ENCODE peak calls at places on chromosomes 13 and 19, in four cellular contexts. L, C, R and T are unnamed samples.

GRCh38 chr19:6536138-6536671 is 5.4 kb downstream of the TNFSF9 start:
- DNase-seq in L (peak; percentile 78), R (peak; percentile 60), C (peak; percentile 72), T (peak; percentile 45)

GRCh38 chr13:25928941-25929505 is 122.8 kb downstream of the SHISA2 start:
- DNase-seq in L (no peak), C (no peak), R (no peak), T (no peak)

GRCh38 chr19:49506575-49507105 is 5.8 kb upstream of the FCGRT start:
- DNase-seq in C (peak; percentile 88), L (peak; percentile 76), R (no peak), T (no peak)

GRCh38 chr13:42258747-42259146 is 13.2 kb upstream of the AKAP11 start:
- DNase-seq in R (no peak), L (no peak), C (no peak), T (no peak)

GRCh38 chr13:49649244-49649962 is 21.1 kb downstream of the ARL11 start:
- DNase-seq in R (no peak), C (peak; percentile 24), L (no peak), T (no peak)

GRCh38 chr19:5951338-5951861 is 26.5 kb downstream of the RANBP3 start:
- DNase-seq in L (no peak), C (no peak), R (peak; percentile 54), T (no peak)

GRCh38 chr19:10888421-10888866 is 17.1 kb downstream of the CARM1 start:
- DNase-seq in L (no peak), R (no peak), C (no peak), T (no peak)

GRCh38 chr19:45455707-45456499 is 11.9 kb upstream of the FOSB start:
- DNase-seq in L (peak; percentile 97), R (peak; percentile 93), C (peak; percentile 97), T (peak; percentile 93)

GRCh38 chr13:42396501-42396900 is 124.5 kb downstream of the AKAP11 start:
- DNase-seq in L (no peak), R (no peak), C (no peak), T (no peak)

GRCh38 chr13:64371045-64371444 is 2859.1 kb downstream of the PCDH9 start:
- DNase-seq in L (no peak), R (no peak), C (no peak), T (no peak)

GRCh38 chr19:13102416-13102665 is 317 bp downstream of the LYL1 start:
- DNase-seq in R (no peak), C (no peak), L (no peak), T (no peak)

GRCh38 chr19:13100871-13101589 is 1.6 kb downstream of the LYL1 start:
- DNase-seq in C (no peak), L (no peak), R (peak; percentile 76), T (no peak)

GRCh38 chr19:13100031-13100588 is 2.5 kb downstream of the LYL1 start:
- DNase-seq in C (no peak), R (peak; percentile 49), L (no peak), T (no peak)

GRCh38 chr19:13102666-13103584 is at the start of gene LYL1:
- DNase-seq in R (peak; percentile 97), C (peak; percentile 49), L (peak; percentile 88), T (peak; percentile 93)

DNA sequence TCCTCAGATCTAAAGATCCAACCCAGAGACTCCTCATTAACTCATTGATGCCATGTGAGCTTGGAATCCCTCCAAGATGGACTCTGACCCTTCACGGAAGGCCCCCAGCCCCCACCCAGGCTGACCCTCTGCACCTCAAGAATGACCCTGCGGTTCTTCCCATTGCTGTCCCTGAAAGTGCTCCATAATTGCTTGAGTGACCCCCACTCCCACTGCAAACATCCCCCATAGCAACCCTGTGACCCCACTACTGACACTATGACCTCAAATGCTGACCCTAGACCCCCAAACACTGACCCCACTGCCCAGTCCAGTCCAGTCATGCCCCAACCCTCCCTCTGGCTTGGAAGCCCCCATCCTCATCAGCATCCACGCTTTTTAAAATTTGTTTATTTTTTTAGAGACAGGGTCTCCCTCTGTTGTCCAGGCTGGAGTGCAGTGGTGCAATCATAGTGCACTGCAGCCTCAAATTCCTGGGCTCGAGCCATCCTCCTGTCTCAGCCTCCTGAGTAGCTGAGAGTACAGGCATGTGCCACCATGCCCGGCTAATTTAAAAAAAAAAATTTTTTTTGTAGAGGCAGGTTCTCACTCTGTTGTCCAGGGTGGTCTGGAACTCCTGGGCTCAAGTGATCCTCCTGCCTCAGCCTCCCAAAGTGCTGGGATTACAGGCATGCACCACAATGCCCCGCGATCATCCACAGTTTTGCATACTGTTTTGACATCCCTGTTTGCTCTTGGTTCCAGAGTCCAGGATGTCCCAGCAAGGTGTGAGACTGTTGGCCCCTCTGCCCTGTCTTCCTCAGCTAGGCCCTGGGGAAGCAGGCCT is 855 bp downstream of the LYL1 start:
- DNase-seq in L (no peak), R (no peak), C (no peak), T (no peak)
- H3K27ac ChIP-seq in L (peak overlapping the region; percentile 60), R (peak overlapping the region; percentile 76), C (peak overlapping the region; percentile 82), T (peak overlapping the region; percentile 86)

GRCh38 chr19:31356587-31357314 is 7.5 kb upstream of the TSHZ3 start:
- DNase-seq in L (peak; percentile 58), R (peak; percentile 70), C (peak; percentile 29), T (no peak)

GRCh38 chr19:31354316-31354715 is 5.1 kb upstream of the TSHZ3 start:
- DNase-seq in L (no peak), R (no peak), C (no peak), T (no peak)

GRCh38 chr19:31357315-31357673 is 8.1 kb upstream of the TSHZ3 start:
- DNase-seq in R (no peak), C (no peak), L (no peak), T (no peak)

GRCh38 chr19:31354919-31355318 is 5.7 kb upstream of the TSHZ3 start:
- DNase-seq in R (no peak), L (no peak), C (no peak), T (no peak)

GRCh38 chr19:31355330-31356289 is 6.4 kb upstream of the TSHZ3 start:
- DNase-seq in R (no peak), C (no peak), L (no peak), T (no peak)
- H3K4me3 ChIP-seq in R (no peak overlapping the region), C (no peak overlapping the region), L (no peak overlapping the region), T (no peak overlapping the region)

GRCh38 chr13:35699181-35699580 is 222.7 kb upstream of the MAB21L1 start:
- DNase-seq in C (no peak), R (no peak), L (no peak), T (no peak)
- H3K27ac ChIP-seq in C (no peak overlapping the region), R (no peak overlapping the region), L (no peak overlapping the region), T (no peak overlapping the region)

DNA sequence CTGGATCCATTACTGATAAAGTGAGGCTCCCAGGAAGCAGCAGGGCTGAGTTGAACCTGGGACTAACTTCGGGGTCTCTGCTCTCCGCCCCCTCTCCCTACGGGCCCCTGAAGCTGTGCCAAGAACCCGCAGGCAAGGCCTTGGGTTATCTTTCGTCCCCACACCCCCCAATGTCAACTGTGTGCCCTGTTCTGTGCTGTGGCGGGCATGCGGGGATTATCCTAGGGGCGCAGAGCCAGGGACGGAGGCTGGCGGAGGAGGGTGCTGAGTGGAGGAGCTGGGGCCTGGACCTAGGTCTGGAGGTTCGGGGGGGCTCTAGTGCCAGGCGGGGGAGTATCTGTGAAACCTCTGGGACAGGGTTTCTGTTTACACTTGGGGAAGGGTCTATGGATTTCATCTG is 26.4 kb downstream of the RFX1 start:
- DNase-seq in C (no peak), L (no peak), R (no peak), T (no peak)
- H3K4me3 ChIP-seq in C (no peak overlapping the region), L (peak overlapping the region; percentile 61), R (no peak overlapping the region), T (no peak overlapping the region)

GRCh38 chr19:33281296-33281926 is 20.9 kb downstream of the CEBPA start:
- DNase-seq in R (peak; percentile 45), L (peak; percentile 39), C (no peak), T (no peak)
- H3K27ac ChIP-seq in R (no peak overlapping the region), L (no peak overlapping the region), C (no peak overlapping the region), T (no peak overlapping the region)

DNA sequence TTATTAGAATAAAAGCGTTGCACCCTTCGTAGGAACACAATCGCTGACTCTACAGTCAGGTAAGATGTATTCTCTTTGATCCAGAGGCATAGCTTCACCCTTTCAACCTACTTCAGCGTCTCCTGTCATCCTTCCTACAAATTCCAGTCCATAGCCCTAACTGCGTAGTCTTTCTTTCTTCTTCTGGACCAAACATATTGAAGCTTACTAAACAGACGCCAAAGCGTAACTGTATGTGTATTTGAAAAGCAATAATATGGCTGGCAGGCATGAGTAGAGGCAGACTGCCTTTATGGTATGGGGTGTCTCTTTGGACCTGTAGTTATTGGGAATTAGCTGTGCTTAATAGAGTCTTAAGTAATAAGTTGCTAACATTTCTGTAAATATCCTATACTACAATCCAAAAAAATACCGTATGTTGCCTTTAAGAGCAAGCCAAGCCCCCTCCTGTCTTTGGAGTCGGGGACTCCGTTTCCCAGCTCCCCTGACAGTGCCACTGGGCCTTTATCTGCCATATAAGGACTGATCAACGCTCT is 392 bp upstream of the ZNF548 start:
- DNase-seq in L (no peak), R (no peak), C (no peak), T (no peak)
- H3K4me3 ChIP-seq in L (peak overlapping the region; percentile 90), R (peak overlapping the region; percentile 86), C (no peak overlapping the region), T (peak overlapping the region; percentile 78)

GRCh38 chr19:2814426-2814825 is 5.2 kb upstream of the ZNF554 start:
- DNase-seq in R (peak; percentile 45), C (no peak), L (no peak), T (no peak)

GRCh38 chr19:2816641-2817040 is 3.0 kb upstream of the ZNF554 start:
- DNase-seq in L (no peak), C (no peak), R (peak; percentile 31), T (no peak)

GRCh38 chr19:2813235-2814160 is 6.2 kb upstream of the ZNF554 start:
- DNase-seq in L (no peak), R (peak; percentile 24), C (no peak), T (peak; percentile 65)

GRCh38 chr19:2815191-2815614 is 4.5 kb upstream of the ZNF554 start:
- DNase-seq in C (no peak), R (peak; percentile 43), L (no peak), T (no peak)

DNA sequence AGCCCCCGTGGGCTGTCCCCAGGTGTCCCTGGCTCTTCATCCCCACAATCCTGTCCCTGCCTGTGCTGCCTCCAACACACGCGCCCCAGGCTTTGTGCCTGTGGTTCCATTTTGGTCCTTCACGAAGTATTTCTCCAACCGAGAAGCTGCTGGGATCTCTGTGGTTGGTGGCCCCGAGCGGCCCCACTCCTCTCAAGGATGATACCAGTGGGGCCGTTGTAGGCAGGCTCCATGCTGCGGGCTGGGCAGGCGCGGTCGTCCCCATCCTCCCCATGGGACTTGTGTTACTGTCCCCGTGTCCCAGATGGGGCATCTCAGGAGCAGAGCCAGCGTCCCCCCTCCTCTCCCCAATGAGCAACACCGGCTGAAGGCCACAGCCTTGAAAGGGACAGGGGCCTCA is 3.7 kb upstream of the ZNF554 start:
- DNase-seq in R (peak; percentile 33), L (no peak), C (no peak), T (no peak)
- H3K27ac ChIP-seq in R (no peak overlapping the region), L (no peak overlapping the region), C (no peak overlapping the region), T (no peak overlapping the region)

DNA sequence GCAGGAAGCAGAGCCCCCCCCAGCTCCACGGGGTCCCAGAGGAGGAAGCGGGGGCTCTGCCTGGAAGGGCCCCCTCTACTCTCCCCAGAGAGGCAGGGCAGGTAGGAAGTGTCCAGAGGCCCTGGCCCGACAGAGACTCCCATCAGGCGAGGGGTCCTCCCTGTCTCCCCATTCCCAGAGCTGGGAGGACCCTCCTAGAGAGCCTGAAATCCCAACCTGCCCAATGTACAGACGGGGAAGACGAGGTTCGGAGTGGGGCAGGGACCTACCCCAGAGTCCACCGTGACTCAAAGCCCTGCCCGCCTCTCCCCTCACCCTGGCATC is 1.1 kb downstream of the TLE2 start:
- DNase-seq in C (no peak), R (no peak), L (no peak), T (no peak)
- H3K4me3 ChIP-seq in C (no peak overlapping the region), R (peak overlapping the region; percentile 96), L (peak overlapping the region; percentile 73), T (peak overlapping the region; percentile 63)